ENCODE peak calls at places on chromosomes 11 and 22, in four cellular contexts. G is CD4-positive, CD25-positive, alpha-beta regulatory T cell; C is right cardiac atrium; A is ovary. Y is an unnamed sample. For H3K4me1, the result is how much of the 10 kb centered on the place peaks cover.

GRCh38 chr11:134149371-134149770 is 74.4 kb downstream of the NCAPD3 start:
- DNase-seq in G (no peak), C (no peak), A (no peak), Y (no peak)

GRCh38 chr22:44668190-44668885 is 33.7 kb upstream of the PRR5 start:
- DNase-seq in G (no peak), C (peak), A (peak), Y (no peak)

GRCh38 chr22:38989461-38989860 is 7.3 kb downstream of the APOBEC3B start:
- DNase-seq in G (peak), C (no peak), A (no peak), Y (no peak)

GRCh38 chr22:39946571-39947407 is 13.4 kb upstream of the TMA7B start:
- DNase-seq in G (no peak), C (no peak), A (no peak), Y (no peak)

GRCh38 chr22:41732096-41732772 is 32.9 kb downstream of the MEI1 start:
- DNase-seq in G (no peak), C (no peak), A (no peak), Y (no peak)

GRCh38 chr22:41001722-41002122 is 50.5 kb downstream of the RBX1 start:
- DNase-seq in G (no peak), C (no peak), A (no peak), Y (no peak)

GRCh38 chr22:42277988-42278776 is 7.7 kb upstream of the TCF20 start:
- DNase-seq in G (no peak), C (no peak), A (no peak), Y (no peak)

GRCh38 chr11:36399745-36400144 is 103.7 kb downstream of the PRR5L start:
- DNase-seq in G (no peak), C (no peak), A (no peak), Y (no peak)

GRCh38 chr11:101866619-101867491 is 48.0 kb upstream of the CEP126 start:
- DNase-seq in G (no peak), C (no peak), A (no peak), Y (no peak)

GRCh38 chr11:6505577-6506240 is 8.6 kb downstream of the DNHD1 start:
- DNase-seq in G (peak), C (no peak), A (no peak), Y (no peak)

GRCh38 chr22:30307026-30307574 is 17.8 kb upstream of the CASTOR1 start:
- DNase-seq in G (peak), C (peak), A (no peak), Y (no peak)

GRCh38 chr22:44710474-44711235 is 8.7 kb downstream of the PRR5 start:
- DNase-seq in G (peak), C (no peak), A (no peak), Y (no peak)

GRCh38 chr11:37995886-37996285 is 1397.8 kb upstream of the RAG2 start:
- DNase-seq in G (no peak), C (no peak), A (no peak), Y (no peak)

GRCh38 chr11:72668645-72669347 is 5.4 kb downstream of the PDE2A start:
- DNase-seq in G (peak), C (no peak), A (no peak), Y (no peak)

GRCh38 chr22:30371981-30372380 is 15.2 kb downstream of the CCDC157 start:
- DNase-seq in G (no peak), C (no peak), A (no peak), Y (no peak)

GRCh38 chr11:70908223-70908622 is 344.2 kb downstream of the SHANK2 start:
- DNase-seq in G (no peak), C (no peak), A (no peak), Y (no peak)

GRCh38 chr22:50131894-50132293 is 38.6 kb upstream of the PANX2 start:
- DNase-seq in G (no peak), C (no peak), A (peak), Y (no peak)

GRCh38 chr22:42462016-42462415 is 29.8 kb upstream of the NFAM1 start:
- DNase-seq in G (no peak), C (no peak), A (no peak), Y (no peak)

GRCh38 chr22:48822278-48823233 is 1005.1 kb downstream of the BRD1 start:
- DNase-seq in G (no peak), C (no peak), A (no peak), Y (no peak)

GRCh38 chr22:45883811-45884170 is 93.2 kb downstream of the WNT7B start:
- DNase-seq in G (no peak), C (no peak), A (no peak), Y (no peak)

GRCh38 chr11:10303558-10304363 is 1.1 kb upstream of the ADM start:
- DNase-seq in G (peak), C (no peak), A (no peak), Y (no peak)

GRCh38 chr22:49827307-49827852 is 293 bp downstream of the BRD1 start:
- DNase-seq in G (no peak), C (no peak), A (no peak), Y (no peak)

GRCh38 chr11:110187731-110188130 is 94.5 kb downstream of the ZC3H12C start:
- DNase-seq in G (no peak), C (no peak), A (no peak), Y (no peak)

GRCh38 chr11:105577645-105578044 is 32.2 kb upstream of the GRIA4 start:
- DNase-seq in G (no peak), C (no peak), A (no peak), Y (no peak)

GRCh38 chr11:134878785-134879184 is 466.7 kb upstream of the B3GAT1 start:
- DNase-seq in G (no peak), C (no peak), A (no peak), Y (no peak)

GRCh38 chr11:68202165-68202564 is 10.9 kb downstream of the KMT5B start:
- DNase-seq in G (no peak), C (no peak), A (no peak), Y (no peak)

GRCh38 chr11:68204402-68204801 is 8.7 kb downstream of the KMT5B start:
- DNase-seq in G (no peak), C (no peak), A (no peak), Y (no peak)

GRCh38 chr11:68200639-68201038 is 12.5 kb downstream of the KMT5B start:
- DNase-seq in G (no peak), C (no peak), A (no peak), Y (no peak)

GRCh38 chr11:68211546-68211945 is 1.6 kb downstream of the KMT5B start:
- DNase-seq in G (no peak), C (no peak), A (no peak), Y (no peak)

DNA sequence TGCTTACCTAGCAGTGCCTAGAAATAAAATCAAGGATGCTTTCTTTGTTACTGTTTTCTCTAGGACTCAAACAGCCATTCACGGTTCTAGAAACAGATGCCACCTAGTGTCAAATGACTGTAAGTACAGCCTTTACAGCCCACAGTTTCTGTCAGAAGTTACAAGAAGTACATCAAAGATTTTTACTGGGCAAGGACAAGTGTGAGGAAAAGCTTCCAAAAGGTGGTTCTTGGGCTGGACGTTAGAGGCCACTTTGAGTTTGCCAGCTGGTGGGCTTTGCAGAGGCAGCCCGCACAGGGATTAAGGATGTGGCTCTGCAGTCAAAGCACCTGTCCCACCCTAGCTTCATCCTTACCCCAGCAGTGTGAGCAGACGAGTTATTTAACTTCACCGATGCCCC is 6.9 kb downstream of the KMT5B start:
- DNase-seq in G (peak), C (no peak), A (no peak), Y (no peak)
- H3K4me1 ChIP-seq in G (under half), C (under half), A (under half), Y (under half)

GRCh38 chr11:69002743-69003231 is 10.3 kb downstream of the MRGPRF start:
- DNase-seq in G (no peak), C (no peak), A (no peak), Y (no peak)
- H3K4me1 ChIP-seq in G (under half), C (under half), A (under half), Y (under half)

DNA sequence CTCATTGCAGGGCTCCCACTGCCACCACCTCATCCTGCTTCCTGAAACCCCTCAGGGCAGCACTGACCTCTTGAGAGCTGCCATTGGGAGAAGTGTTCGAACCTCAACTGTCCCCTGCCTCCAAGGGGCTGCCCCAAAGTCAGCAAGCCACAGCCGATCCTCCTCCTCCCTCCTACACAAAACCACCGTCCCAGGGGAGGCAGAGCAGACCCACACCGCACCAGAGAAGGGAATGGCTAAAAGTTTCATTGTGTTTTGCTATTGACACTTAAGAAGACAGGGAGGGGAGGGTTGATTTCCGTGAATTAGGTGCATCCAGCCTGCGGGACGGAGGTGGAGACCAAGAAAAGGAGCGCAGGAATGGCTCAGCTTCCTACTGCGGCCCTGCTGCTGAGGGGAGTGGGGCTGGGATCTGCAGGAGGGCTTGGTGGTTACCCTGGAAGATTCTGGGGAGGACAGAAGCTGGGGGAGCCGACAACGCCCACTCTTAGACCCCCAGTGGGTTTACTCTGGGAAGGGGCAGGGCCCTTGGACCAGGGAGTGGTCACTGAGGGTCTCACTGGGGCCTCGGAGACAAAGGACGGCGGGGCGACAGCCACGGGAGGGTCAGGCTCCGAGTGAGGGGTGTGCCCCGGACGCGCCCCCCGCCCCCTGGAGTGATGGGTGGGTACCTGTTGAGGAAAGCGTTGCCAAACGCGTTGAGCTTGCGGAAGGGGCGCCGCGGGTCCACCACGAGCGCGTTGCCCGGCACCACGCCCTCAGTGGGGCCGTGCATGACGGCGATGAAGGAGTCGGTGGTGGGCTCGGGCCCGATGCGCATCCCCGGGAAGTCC is 815 bp downstream of the EHD1 start:
- DNase-seq in G (no peak), C (peak), A (no peak), Y (peak)
- H3K4me1 ChIP-seq in G (half or more), C (under half), A (under half), Y (under half)

DNA sequence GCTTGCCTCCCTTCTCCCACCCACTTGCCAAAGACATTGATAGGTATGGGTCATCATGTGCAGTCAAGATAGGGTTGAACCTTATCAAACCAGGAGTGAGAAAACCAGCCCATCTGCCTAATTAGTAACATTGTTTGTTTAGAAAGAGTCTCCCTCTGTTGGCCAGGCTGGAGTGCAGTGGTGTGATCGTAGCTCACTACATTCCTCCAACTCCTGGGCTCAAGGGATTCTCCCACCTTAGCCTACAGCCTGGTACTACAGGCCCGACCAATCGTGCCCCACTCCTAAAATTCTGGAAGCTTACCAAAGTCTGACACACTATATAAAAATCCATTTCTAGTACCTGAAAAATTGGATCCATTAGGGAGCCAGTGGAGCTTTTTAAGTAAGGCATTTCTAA is 4.5 kb downstream of the C11orf71 start:
- DNase-seq in G (no peak), C (no peak), A (no peak), Y (no peak)
- H3K4me1 ChIP-seq in G (under half), C (under half), A (under half), Y (under half)

DNA sequence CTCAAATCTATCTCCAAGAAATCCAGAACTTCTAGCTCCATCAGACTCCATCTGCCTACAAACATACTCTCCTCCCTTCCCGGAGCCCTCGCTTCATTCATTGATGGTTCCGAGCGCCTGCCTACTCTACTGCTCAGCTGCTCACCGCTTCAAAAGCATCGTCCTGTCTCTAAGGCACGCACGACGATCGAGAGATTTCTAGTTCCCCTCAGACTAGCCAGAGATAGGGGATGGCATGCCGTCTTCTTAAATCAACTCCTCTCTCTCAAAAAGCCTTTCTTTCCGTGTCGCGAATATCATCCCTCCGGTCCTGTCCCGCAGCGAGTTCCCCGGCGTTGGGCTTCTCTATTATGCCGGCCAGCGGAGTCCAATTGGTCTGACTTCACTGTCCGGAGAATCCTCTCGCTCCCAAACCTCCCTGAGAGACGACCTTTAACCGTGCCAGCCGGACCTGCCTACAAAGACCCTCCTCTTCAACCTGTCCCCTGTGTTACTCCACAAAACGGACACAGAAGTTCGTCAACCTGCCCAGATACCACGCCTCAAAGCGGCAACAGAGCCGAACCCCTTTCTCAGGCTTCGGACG is 592 bp downstream of the EEF1G start:
- DNase-seq in G (peak), C (no peak), A (no peak), Y (no peak)
- H3K4me1 ChIP-seq in G (under half), C (under half), A (under half), Y (under half)

GRCh38 chr11:68018730-68019190 is 8.6 kb downstream of the ALDH3B1 start:
- DNase-seq in G (no peak), C (no peak), A (no peak), Y (no peak)
- H3K4me1 ChIP-seq in G (under half), C (under half), A (under half), Y (under half)

GRCh38 chr11:60921259-60921658 is 3.0 kb upstream of the TMEM132A start:
- DNase-seq in G (no peak), C (no peak), A (no peak), Y (no peak)
- H3K4me1 ChIP-seq in G (under half), C (under half), A (under half), Y (under half)

GRCh38 chr22:27791494-27792241 is 9.9 kb downstream of the MN1 start:
- DNase-seq in G (no peak), C (no peak), A (no peak), Y (no peak)
- H3K4me1 ChIP-seq in G (under half), C (under half), A (under half), Y (under half)

GRCh38 chr22:21626735-21627469 is 2.9 kb downstream of the YDJC start:
- DNase-seq in G (no peak), C (no peak), A (no peak), Y (no peak)
- H3K4me1 ChIP-seq in G (under half), C (under half), A (under half), Y (under half)

GRCh38 chr22:23193882-23194281 is 13.6 kb downstream of the BCR start:
- DNase-seq in G (no peak), C (no peak), A (no peak), Y (no peak)

GRCh38 chr22:23196165-23196564 is 15.9 kb downstream of the BCR start:
- DNase-seq in G (no peak), C (no peak), A (no peak), Y (no peak)

GRCh38 chr22:23192558-23192957 is 12.2 kb downstream of the BCR start:
- DNase-seq in G (no peak), C (no peak), A (no peak), Y (no peak)

GRCh38 chr22:23192133-23192532 is 11.8 kb downstream of the BCR start:
- DNase-seq in G (no peak), C (no peak), A (no peak), Y (peak)

GRCh38 chr22:23193420-23193819 is 13.1 kb downstream of the BCR start:
- DNase-seq in G (no peak), C (no peak), A (no peak), Y (no peak)
- H3K4me1 ChIP-seq in G (under half), C (under half), A (under half), Y (under half)

Y was measured in lung.